ENCODE peak calls at places on chromosome 3, in four cellular contexts. N, U, A and W are unnamed samples.
A peak's percentile ranks its signal among the peaks of the same experiment; 100 is the strongest.

GRCh38 chr3:160486459-160486869 is 36.9 kb upstream of the TRIM59 start:
- DNase-seq in N (peak; percentile 27), U (no peak), A (peak; percentile 18), W (peak; percentile 15)

GRCh38 chr3:46095307-46095706 is 68.0 kb upstream of the XCR1 start:
- DNase-seq in U (no peak), A (no peak), N (no peak), W (no peak)

GRCh38 chr3:52085883-52086282 is 29.5 kb upstream of the DUSP7 start:
- DNase-seq in U (no peak), N (no peak), A (no peak), W (no peak)

GRCh38 chr3:149016669-149017541 is 25.6 kb downstream of the GYG1 start:
- DNase-seq in N (no peak), A (no peak), U (no peak), W (no peak)

GRCh38 chr3:17554078-17554477 is 188.4 kb downstream of the TBC1D5 start:
- DNase-seq in N (no peak), A (no peak), U (no peak), W (no peak)

GRCh38 chr3:4794798-4795197 is 184.4 kb upstream of the BHLHE40 start:
- DNase-seq in N (no peak), A (no peak), U (no peak), W (no peak)

GRCh38 chr3:45345849-45346535 is 42.4 kb upstream of the LARS2 start:
- DNase-seq in A (no peak), N (no peak), U (peak; percentile 73), W (no peak)

GRCh38 chr3:192467230-192468186 is 259.8 kb downstream of the FGF12 start:
- DNase-seq in U (peak; percentile 61), A (peak; percentile 37), N (peak; percentile 23), W (peak; percentile 51)

GRCh38 chr3:153547984-153548383 is 386.0 kb downstream of the RAP2B start:
- DNase-seq in N (no peak), U (no peak), A (no peak), W (no peak)

GRCh38 chr3:134397755-134398154 is 23.5 kb upstream of the AMOTL2 start:
- DNase-seq in U (no peak), N (no peak), A (no peak), W (no peak)

GRCh38 chr3:181510500-181510899 is 201.2 kb upstream of the SOX2 start:
- DNase-seq in A (no peak), N (no peak), U (no peak), W (no peak)

GRCh38 chr3:197595470-197596185 is 39.9 kb upstream of the BDH1 start:
- DNase-seq in U (no peak), N (no peak), A (no peak), W (no peak)

GRCh38 chr3:95002665-95003064 is 939.8 kb downstream of the NSUN3 start:
- DNase-seq in A (no peak), N (peak; percentile 8), U (no peak), W (no peak)

GRCh38 chr3:93983408-93983807 is 3.5 kb downstream of the ARL13B start:
- DNase-seq in N (no peak), U (no peak), A (no peak), W (no peak)

GRCh38 chr3:164781755-164782154 is 296.5 kb downstream of the SI start:
- DNase-seq in N (no peak), U (no peak), A (no peak), W (no peak)

GRCh38 chr3:157755254-157755653 is 252.0 kb upstream of the VEPH1 start:
- DNase-seq in A (no peak), N (no peak), U (no peak), W (no peak)

GRCh38 chr3:24662449-24663345 is 168.0 kb upstream of the THRB start:
- DNase-seq in A (no peak), N (no peak), U (no peak), W (no peak)

GRCh38 chr3:24137958-24138875 is 193.1 kb downstream of the NR1D2 start:
- DNase-seq in N (no peak), U (no peak), A (no peak), W (no peak)

GRCh38 chr3:100776736-100777135 is 67.4 kb downstream of the TFG start:
- DNase-seq in U (no peak), N (no peak), A (no peak), W (no peak)

GRCh38 chr3:197444793-197445403 is 110.9 kb downstream of the BDH1 start:
- DNase-seq in A (no peak), N (no peak), U (no peak), W (no peak)

GRCh38 chr3:196273655-196274054 is 13.9 kb downstream of the PCYT1A start:
- DNase-seq in N (no peak), A (no peak), U (no peak), W (no peak)

GRCh38 chr3:10563396-10563795 is 58.0 kb upstream of the ATP2B2 start:
- DNase-seq in U (no peak), N (no peak), A (no peak), W (no peak)

GRCh38 chr3:163811996-163812395 is 1266.3 kb downstream of the SI start:
- DNase-seq in A (no peak), N (no peak), U (no peak), W (no peak)

GRCh38 chr3:185822221-185822956 is 2.5 kb downstream of the IGF2BP2 start:
- DNase-seq in N (no peak), U (no peak), A (no peak), W (peak; percentile 57)

GRCh38 chr3:45676248-45677044 is 12.8 kb upstream of the SACM1L start:
- DNase-seq in N (no peak), U (no peak), A (no peak), W (no peak)

GRCh38 chr3:123706871-123707270 is 122.0 kb upstream of the HACD2 start:
- DNase-seq in U (no peak), N (no peak), A (no peak), W (no peak)

GRCh38 chr3:23130406-23130805 is 72.7 kb upstream of the UBE2E2 start:
- DNase-seq in N (no peak), A (no peak), U (no peak), W (no peak)

GRCh38 chr3:125213946-125214542 is 1.5 kb upstream of the SLC12A8 start:
- DNase-seq in A (no peak), U (no peak), N (no peak), W (no peak)

GRCh38 chr3:134153761-134154160 is 96.9 kb downstream of the RYK start:
- DNase-seq in N (no peak), U (no peak), A (no peak), W (no peak)

GRCh38 chr3:55828712-55829111 is 341.6 kb upstream of the WNT5A start:
- DNase-seq in U (no peak), N (no peak), A (no peak), W (no peak)

GRCh38 chr3:46895204-46895660 is 17.7 kb downstream of the PTH1R start:
- DNase-seq in N (peak; percentile 85), A (peak; percentile 37), U (peak; percentile 86), W (peak; percentile 36)

GRCh38 chr3:138099417-138099816 is 16.0 kb downstream of the DZIP1L start:
- DNase-seq in U (no peak), A (no peak), N (no peak), W (no peak)

GRCh38 chr3:145798691-145799550 is 362.1 kb downstream of the PLOD2 start:
- DNase-seq in A (no peak), U (no peak), N (no peak), W (no peak)

GRCh38 chr3:99842826-99843589 is 25.3 kb downstream of the CMSS1 start:
- DNase-seq in U (no peak), N (peak; percentile 37), A (peak; percentile 12), W (peak; percentile 38)

GRCh38 chr3:50250514-50250913 is 14.5 kb downstream of the GNAI2 start:
- DNase-seq in N (no peak), U (no peak), A (no peak), W (no peak)
- H3K4me1 ChIP-seq in N (peaks cover 23% of the 10 kb centered on the region), U (peaks cover 31% of the 10 kb centered on the region), A (peaks cover 28% of the 10 kb centered on the region), W (peaks cover 23% of the 10 kb centered on the region)

DNA sequence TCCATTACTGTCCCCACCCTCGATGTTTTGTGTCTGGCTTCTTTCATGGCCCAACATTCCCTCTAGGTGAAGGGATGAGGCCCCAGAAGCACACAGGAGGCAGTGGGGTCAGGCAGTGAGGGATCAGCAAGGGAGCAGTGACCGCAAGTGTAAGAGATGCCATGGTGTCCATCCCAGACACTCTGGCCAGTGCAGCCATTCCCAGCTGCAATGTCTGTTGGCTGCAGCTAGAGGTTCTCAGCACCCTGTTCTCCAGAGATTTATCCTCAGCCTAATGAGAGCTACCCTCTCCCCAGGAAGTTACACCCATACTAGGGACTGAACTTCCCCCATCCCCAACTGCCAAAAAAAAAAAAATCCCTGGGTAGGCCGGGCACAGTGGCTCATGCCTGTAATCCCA is 40.2 kb downstream of the TRANK1 start:
- DNase-seq in N (peak; percentile 34), A (no peak), U (no peak), W (peak; percentile 19)
- TF ChIP-seq ELF1 in N (no peak), A (no peak), U (no peak), W (no peak)

GRCh38 chr3:129245141-129245540 is 4.3 kb upstream of the COPG1 start:
- DNase-seq in U (no peak), N (no peak), A (no peak), W (no peak)
- H3K4me1 ChIP-seq in U (peaks cover 10% of the 10 kb centered on the region), N (peaks cover 8% of the 10 kb centered on the region), A (peaks cover 3% of the 10 kb centered on the region), W (peaks cover 34% of the 10 kb centered on the region)

GRCh38 chr3:191123231-191123630 is 75.8 kb upstream of the OSTN start:
- DNase-seq in A (no peak), U (no peak), N (no peak), W (no peak)
- TF ChIP-seq ELF1 in A (no peak), U (no peak), N (no peak), W (no peak)

DNA sequence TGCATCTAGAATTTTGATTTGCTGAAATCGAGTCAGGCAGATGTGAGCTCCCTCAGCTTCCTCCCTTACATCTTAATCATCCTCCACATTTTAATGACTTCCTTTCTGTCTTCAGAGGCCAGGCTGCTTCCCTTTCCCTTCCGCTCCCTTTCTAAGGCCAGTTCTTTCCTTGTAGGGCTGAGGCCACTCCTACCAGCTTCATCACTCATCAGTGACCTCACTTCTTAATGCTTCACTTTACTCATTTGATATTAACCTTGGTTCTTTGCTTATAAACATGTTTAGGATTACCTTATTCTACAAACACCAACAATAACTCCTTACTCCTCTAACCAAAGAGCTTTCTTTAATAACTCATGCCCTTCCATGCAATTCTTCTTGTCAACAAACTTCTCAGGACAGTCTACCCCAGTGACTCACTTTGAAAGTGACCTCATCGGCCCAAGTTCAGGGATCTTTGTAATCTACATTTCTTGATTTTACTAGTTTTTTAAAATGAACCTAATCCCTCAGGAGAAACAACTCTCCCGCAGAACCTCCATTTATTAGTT is 23.9 kb downstream of the ILDR1 start:
- DNase-seq in U (no peak), A (no peak), N (no peak), W (no peak)
- H3K4me1 ChIP-seq in U (peaks cover 2% of the 10 kb centered on the region), A (no peaks in the 10 kb centered on the region), N (no peaks in the 10 kb centered on the region), W (no peaks in the 10 kb centered on the region)

GRCh38 chr3:73661262-73661661 is 36.5 kb upstream of the PDZRN3 start:
- DNase-seq in A (no peak), N (no peak), U (no peak), W (no peak)
- TF ChIP-seq ELF1 in A (no peak), N (no peak), U (no peak), W (no peak)

GRCh38 chr3:184688872-184689271 is 23.0 kb downstream of the MAGEF1 start:
- DNase-seq in U (no peak), A (no peak), N (peak; percentile 14), W (no peak)
- H3K4me1 ChIP-seq in U (peaks cover 8% of the 10 kb centered on the region), A (no peaks in the 10 kb centered on the region), N (peaks cover 33% of the 10 kb centered on the region), W (peaks cover 18% of the 10 kb centered on the region)